ENCODE peak calls at places on chromosome 3, in seven cellular contexts. One of them, this sample, is unnamed.

GRCh38 chr3:106691476-106691875 is 685.8 kb upstream of the CCDC54 start:
- DNase-seq in GM12878: no peak
- DNase-seq in PC-9: no peak
- DNase-seq in lower leg skin: no peak
- DNase-seq in body of pancreas: no peak
- DNase-seq in HepG2: no peak
- DNase-seq in tibial nerve: no peak
- DNase-seq in this sample: no peak

GRCh38 chr3:49647741-49648140 is 26.4 kb upstream of the APEH start:
- DNase-seq in tibial nerve: no peak
- DNase-seq in HepG2: no peak
- DNase-seq in PC-9: no peak
- DNase-seq in lower leg skin: no peak
- DNase-seq in body of pancreas: no peak
- DNase-seq in GM12878: no peak
- DNase-seq in this sample: no peak

GRCh38 chr3:195543642-195544536 is 764 bp upstream of the PPP1R2 start:
- DNase-seq in PC-9: no peak
- DNase-seq in lower leg skin: no peak
- DNase-seq in GM12878: no peak
- DNase-seq in body of pancreas: no peak
- DNase-seq in tibial nerve: no peak
- DNase-seq in HepG2: peak; percentile 73
- DNase-seq in this sample: peak; percentile 73

GRCh38 chr3:27880969-27881892 is 159.1 kb upstream of the EOMES start:
- DNase-seq in PC-9: no peak
- DNase-seq in lower leg skin: no peak
- DNase-seq in GM12878: peak; percentile 11
- DNase-seq in tibial nerve: no peak
- DNase-seq in body of pancreas: no peak
- DNase-seq in HepG2: no peak
- DNase-seq in this sample: no peak

GRCh38 chr3:10957976-10958749 is 34.4 kb upstream of the SLC6A1 start:
- DNase-seq in HepG2: no peak
- DNase-seq in PC-9: peak; percentile 6
- DNase-seq in GM12878: no peak
- DNase-seq in body of pancreas: no peak
- DNase-seq in lower leg skin: no peak
- DNase-seq in tibial nerve: no peak
- DNase-seq in this sample: no peak

GRCh38 chr3:81468385-81468784 is 293.1 kb downstream of the GBE1 start:
- DNase-seq in GM12878: no peak
- DNase-seq in tibial nerve: no peak
- DNase-seq in HepG2: no peak
- DNase-seq in body of pancreas: no peak
- DNase-seq in lower leg skin: no peak
- DNase-seq in PC-9: no peak
- DNase-seq in this sample: no peak

GRCh38 chr3:154224366-154224765 is 99.9 kb downstream of the DHX36 start:
- DNase-seq in lower leg skin: no peak
- DNase-seq in body of pancreas: no peak
- DNase-seq in PC-9: no peak
- DNase-seq in tibial nerve: no peak
- DNase-seq in GM12878: no peak
- DNase-seq in HepG2: no peak
- DNase-seq in this sample: no peak

GRCh38 chr3:116000315-116000714 is 377.0 kb downstream of the GAP43 start:
- DNase-seq in body of pancreas: no peak
- DNase-seq in GM12878: peak; percentile 37
- DNase-seq in tibial nerve: no peak
- DNase-seq in PC-9: peak; percentile 59
- DNase-seq in HepG2: peak; percentile 20
- DNase-seq in lower leg skin: no peak
- DNase-seq in this sample: no peak

GRCh38 chr3:107662109-107662477 is 139.3 kb downstream of the BBX start:
- DNase-seq in HepG2: no peak
- DNase-seq in tibial nerve: no peak
- DNase-seq in GM12878: no peak
- DNase-seq in body of pancreas: no peak
- DNase-seq in lower leg skin: peak; percentile 47
- DNase-seq in PC-9: no peak
- DNase-seq in this sample: no peak

GRCh38 chr3:71484452-71484851 is 99.1 kb downstream of the FOXP1 start:
- DNase-seq in body of pancreas: no peak
- DNase-seq in GM12878: no peak
- DNase-seq in PC-9: no peak
- DNase-seq in tibial nerve: no peak
- DNase-seq in lower leg skin: no peak
- DNase-seq in HepG2: no peak
- DNase-seq in this sample: no peak
- H3K4me3 ChIP-seq in body of pancreas: no peak overlapping the region
- H3K4me3 ChIP-seq in GM12878: no peak overlapping the region
- H3K4me3 ChIP-seq in PC-9: no peak overlapping the region
- H3K4me3 ChIP-seq in tibial nerve: no peak overlapping the region
- H3K4me3 ChIP-seq in lower leg skin: no peak overlapping the region
- H3K4me3 ChIP-seq in HepG2: no peak overlapping the region
- H3K4me3 ChIP-seq in this sample: no peak overlapping the region

GRCh38 chr3:151935451-151935850 is 62.0 kb downstream of the SUCNR1 start:
- DNase-seq in HepG2: no peak
- DNase-seq in tibial nerve: no peak
- DNase-seq in body of pancreas: no peak
- DNase-seq in GM12878: no peak
- DNase-seq in lower leg skin: no peak
- DNase-seq in PC-9: no peak
- DNase-seq in this sample: no peak

GRCh38 chr3:151925876-151926275 is 52.4 kb downstream of the SUCNR1 start:
- DNase-seq in body of pancreas: no peak
- DNase-seq in HepG2: no peak
- DNase-seq in PC-9: peak; percentile 44
- DNase-seq in lower leg skin: no peak
- DNase-seq in GM12878: no peak
- DNase-seq in tibial nerve: no peak
- DNase-seq in this sample: no peak

GRCh38 chr3:151926956-151927355 is 53.5 kb downstream of the SUCNR1 start:
- DNase-seq in tibial nerve: no peak
- DNase-seq in HepG2: no peak
- DNase-seq in GM12878: no peak
- DNase-seq in lower leg skin: no peak
- DNase-seq in body of pancreas: no peak
- DNase-seq in PC-9: no peak
- DNase-seq in this sample: no peak

GRCh38 chr3:151933224-151933858 is 59.9 kb downstream of the SUCNR1 start:
- DNase-seq in GM12878: no peak
- DNase-seq in body of pancreas: no peak
- DNase-seq in HepG2: no peak
- DNase-seq in tibial nerve: no peak
- DNase-seq in PC-9: no peak
- DNase-seq in lower leg skin: no peak
- DNase-seq in this sample: no peak

GRCh38 chr3:151931171-151931570 is 57.7 kb downstream of the SUCNR1 start:
- DNase-seq in GM12878: no peak
- DNase-seq in PC-9: no peak
- DNase-seq in HepG2: no peak
- DNase-seq in lower leg skin: no peak
- DNase-seq in tibial nerve: no peak
- DNase-seq in body of pancreas: no peak
- DNase-seq in this sample: no peak
- H3K4me3 ChIP-seq in GM12878: no peak overlapping the region
- H3K4me3 ChIP-seq in PC-9: no peak overlapping the region
- H3K4me3 ChIP-seq in HepG2: no peak overlapping the region
- H3K4me3 ChIP-seq in lower leg skin: no peak overlapping the region
- H3K4me3 ChIP-seq in tibial nerve: no peak overlapping the region
- H3K4me3 ChIP-seq in body of pancreas: no peak overlapping the region
- H3K4me3 ChIP-seq in this sample: no peak overlapping the region

DNA sequence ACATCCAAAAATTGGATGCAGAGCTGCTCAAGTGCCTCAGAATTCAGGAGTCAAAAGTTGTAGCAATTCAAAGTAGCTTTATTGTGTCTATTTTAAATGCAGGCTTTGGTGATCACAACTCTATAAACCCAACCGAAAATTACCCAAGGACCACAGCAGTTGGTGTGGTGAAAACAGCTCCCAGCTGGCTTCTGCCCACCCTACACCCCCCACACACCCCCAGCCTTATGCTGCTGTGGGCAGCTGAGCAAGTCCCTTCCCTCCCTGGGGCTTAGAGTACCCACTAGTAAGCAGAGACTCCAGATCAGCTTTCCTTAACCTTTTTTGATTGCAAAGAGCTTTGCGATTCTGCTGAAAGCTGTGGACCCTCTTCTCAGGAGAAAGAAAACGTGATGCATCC is 5.7 kb upstream of the HES1 start:
- DNase-seq in body of pancreas: no peak
- DNase-seq in tibial nerve: no peak
- DNase-seq in PC-9: no peak
- DNase-seq in lower leg skin: no peak
- DNase-seq in GM12878: no peak
- DNase-seq in HepG2: no peak
- DNase-seq in this sample: no peak
- H3K4me3 ChIP-seq in body of pancreas: no peak overlapping the region
- H3K4me3 ChIP-seq in tibial nerve: no peak overlapping the region
- H3K4me3 ChIP-seq in PC-9: peak overlapping the region; percentile 26
- H3K4me3 ChIP-seq in lower leg skin: no peak overlapping the region
- H3K4me3 ChIP-seq in GM12878: no peak overlapping the region
- H3K4me3 ChIP-seq in HepG2: peak overlapping the region; percentile 70
- H3K4me3 ChIP-seq in this sample: no peak overlapping the region

GRCh38 chr3:159401069-159401468 is 587.6 kb upstream of the IL12A start:
- DNase-seq in GM12878: no peak
- DNase-seq in HepG2: no peak
- DNase-seq in body of pancreas: no peak
- DNase-seq in PC-9: no peak
- DNase-seq in lower leg skin: no peak
- DNase-seq in tibial nerve: no peak
- DNase-seq in this sample: no peak
- H3K4me3 ChIP-seq in GM12878: no peak overlapping the region
- H3K4me3 ChIP-seq in HepG2: no peak overlapping the region
- H3K4me3 ChIP-seq in body of pancreas: no peak overlapping the region
- H3K4me3 ChIP-seq in PC-9: no peak overlapping the region
- H3K4me3 ChIP-seq in lower leg skin: no peak overlapping the region
- H3K4me3 ChIP-seq in tibial nerve: no peak overlapping the region
- H3K4me3 ChIP-seq in this sample: no peak overlapping the region

GRCh38 chr3:171429635-171430034 is 30.6 kb downstream of the TNIK start:
- DNase-seq in GM12878: no peak
- DNase-seq in lower leg skin: no peak
- DNase-seq in HepG2: no peak
- DNase-seq in PC-9: no peak
- DNase-seq in tibial nerve: no peak
- DNase-seq in body of pancreas: no peak
- DNase-seq in this sample: no peak

GRCh38 chr3:171428321-171428787 is 31.9 kb downstream of the TNIK start:
- DNase-seq in HepG2: no peak
- DNase-seq in PC-9: no peak
- DNase-seq in GM12878: no peak
- DNase-seq in body of pancreas: no peak
- DNase-seq in tibial nerve: no peak
- DNase-seq in lower leg skin: no peak
- DNase-seq in this sample: no peak

GRCh38 chr3:171430530-171430929 is 29.7 kb downstream of the TNIK start:
- DNase-seq in body of pancreas: no peak
- DNase-seq in GM12878: no peak
- DNase-seq in PC-9: no peak
- DNase-seq in HepG2: no peak
- DNase-seq in lower leg skin: no peak
- DNase-seq in tibial nerve: no peak
- DNase-seq in this sample: no peak

GRCh38 chr3:171428892-171429291 is 31.3 kb downstream of the TNIK start:
- DNase-seq in tibial nerve: no peak
- DNase-seq in lower leg skin: no peak
- DNase-seq in HepG2: no peak
- DNase-seq in GM12878: no peak
- DNase-seq in PC-9: no peak
- DNase-seq in body of pancreas: no peak
- DNase-seq in this sample: no peak

GRCh38 chr3:171427771-171428320 is 32.4 kb downstream of the TNIK start:
- DNase-seq in body of pancreas: no peak
- DNase-seq in HepG2: no peak
- DNase-seq in GM12878: no peak
- DNase-seq in PC-9: no peak
- DNase-seq in lower leg skin: no peak
- DNase-seq in tibial nerve: no peak
- DNase-seq in this sample: no peak
- H3K4me3 ChIP-seq in body of pancreas: no peak overlapping the region
- H3K4me3 ChIP-seq in HepG2: no peak overlapping the region
- H3K4me3 ChIP-seq in GM12878: no peak overlapping the region
- H3K4me3 ChIP-seq in PC-9: no peak overlapping the region
- H3K4me3 ChIP-seq in lower leg skin: no peak overlapping the region
- H3K4me3 ChIP-seq in tibial nerve: no peak overlapping the region
- H3K4me3 ChIP-seq in this sample: no peak overlapping the region

DNA sequence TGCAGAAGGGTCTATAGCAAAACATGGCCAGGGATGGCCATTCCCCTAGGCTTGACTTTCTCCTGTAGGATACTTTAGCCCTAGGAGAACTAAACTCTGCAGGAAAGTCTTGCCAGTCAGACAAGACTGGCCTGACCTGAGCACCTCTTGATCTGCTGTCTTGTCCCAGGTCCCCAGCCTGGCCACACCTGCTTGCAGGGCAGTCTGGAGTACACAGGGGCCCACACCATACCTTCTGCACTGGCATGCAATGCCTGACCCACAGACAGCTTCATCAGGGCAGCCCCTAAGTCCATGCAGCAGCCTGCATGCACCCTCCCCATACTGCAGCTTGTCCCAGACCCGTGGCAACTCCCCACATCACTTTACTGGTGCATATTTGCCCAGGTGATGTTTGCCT is 204.6 kb downstream of the LRRC3B start:
- DNase-seq in tibial nerve: no peak
- DNase-seq in GM12878: no peak
- DNase-seq in HepG2: no peak
- DNase-seq in lower leg skin: no peak
- DNase-seq in PC-9: no peak
- DNase-seq in body of pancreas: no peak
- DNase-seq in this sample: no peak
- H3K4me3 ChIP-seq in tibial nerve: no peak overlapping the region
- H3K4me3 ChIP-seq in GM12878: no peak overlapping the region
- H3K4me3 ChIP-seq in HepG2: no peak overlapping the region
- H3K4me3 ChIP-seq in lower leg skin: no peak overlapping the region
- H3K4me3 ChIP-seq in PC-9: no peak overlapping the region
- H3K4me3 ChIP-seq in body of pancreas: no peak overlapping the region
- H3K4me3 ChIP-seq in this sample: no peak overlapping the region

DNA sequence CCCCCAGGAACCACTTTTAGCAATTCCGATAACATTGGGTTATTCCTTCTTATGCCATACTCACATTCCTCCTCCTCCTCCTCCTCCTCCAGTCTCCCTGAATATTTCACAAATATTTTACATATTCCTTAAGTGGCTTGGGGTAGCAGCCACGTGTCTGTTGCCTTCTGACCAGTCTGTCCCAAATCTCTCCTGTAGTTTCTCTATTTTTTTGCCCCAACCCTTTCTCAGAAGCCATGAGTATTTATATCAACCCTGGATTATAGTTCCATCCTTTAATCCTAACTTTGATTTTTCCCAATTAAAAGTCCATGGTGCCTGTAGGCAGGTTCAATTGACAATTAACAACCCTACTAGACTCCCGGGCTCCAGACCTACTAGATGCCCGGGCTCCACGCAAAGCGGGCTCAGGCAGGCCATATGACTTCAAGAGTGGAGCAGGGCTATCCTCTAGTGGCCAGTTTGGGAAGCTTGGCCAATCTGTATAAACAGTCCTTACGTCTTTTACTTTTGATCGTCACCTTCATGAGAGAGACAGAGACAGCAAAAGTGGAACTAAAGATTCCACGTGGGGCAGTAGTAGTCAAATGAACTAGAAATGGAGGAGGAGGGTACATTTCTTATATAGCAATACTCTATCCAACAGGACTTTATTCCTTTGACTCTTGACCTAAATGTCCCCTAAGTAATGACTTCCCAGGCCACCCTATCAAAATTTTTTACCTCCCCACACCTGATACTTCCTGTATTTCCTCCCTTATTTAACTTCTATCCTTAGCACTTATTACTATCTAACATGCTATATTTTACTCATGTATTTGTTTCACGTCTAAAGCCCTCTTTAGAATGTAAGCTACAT is 69.7 kb downstream of the USF3 start:
- DNase-seq in tibial nerve: peak; percentile 35
- DNase-seq in body of pancreas: peak; percentile 50
- DNase-seq in GM12878: no peak
- DNase-seq in PC-9: peak; percentile 41
- DNase-seq in HepG2: peak; percentile 61
- DNase-seq in lower leg skin: peak; percentile 58
- DNase-seq in this sample: no peak
- H3K4me3 ChIP-seq in tibial nerve: no peak overlapping the region
- H3K4me3 ChIP-seq in body of pancreas: no peak overlapping the region
- H3K4me3 ChIP-seq in GM12878: no peak overlapping the region
- H3K4me3 ChIP-seq in PC-9: no peak overlapping the region
- H3K4me3 ChIP-seq in HepG2: no peak overlapping the region
- H3K4me3 ChIP-seq in lower leg skin: no peak overlapping the region
- H3K4me3 ChIP-seq in this sample: no peak overlapping the region

This sample was measured in suprapubic skin.